ENCODE peak calls at places on chromosomes 12 and 14, in seven cellular contexts. W is pons, J is uterus, R is GM12865, O is right cardiac atrium, L is activated T-cell treated with anti-CD3 and anti-CD28 coated beads for 1 hour, S is COR-L47. K is an unnamed sample.

GRCh38 chr12:26031814-26032213 is 73.3 kb downstream of the RASSF8 start:
- DNase-seq in W (peak; percentile 40), J (no peak), R (no peak), O (no peak), L (no peak), S (no peak), K (no peak)

GRCh38 chr12:28550757-28551381 is 360.6 kb downstream of the CCDC91 start:
- DNase-seq in W (peak; percentile 8), J (no peak), R (no peak), O (no peak), L (no peak), S (no peak), K (no peak)

GRCh38 chr14:100899841-100900771 is 3.4 kb downstream of the RTL1 start:
- DNase-seq in W (no peak), J (no peak), R (no peak), O (no peak), L (no peak), S (no peak), K (peak; percentile 58)

GRCh38 chr12:30847259-30847658 is 79.3 kb upstream of the TSPAN11 start:
- DNase-seq in W (peak; percentile 49), J (no peak), R (peak; percentile 83), O (no peak), L (no peak), S (peak; percentile 43), K (no peak)

GRCh38 chr12:70290126-70290525 is 46.9 kb downstream of the CNOT2 start:
- DNase-seq in W (no peak), J (no peak), R (no peak), O (no peak), L (no peak), S (no peak), K (no peak)

GRCh38 chr12:28035483-28035882 is 63.0 kb upstream of the PTHLH start:
- DNase-seq in W (no peak), J (no peak), R (no peak), O (no peak), L (no peak), S (no peak), K (no peak)

GRCh38 chr14:26281280-26281998 is 316.4 kb downstream of the NOVA1 start:
- DNase-seq in W (peak; percentile 34), J (no peak), R (no peak), O (no peak), L (no peak), S (no peak), K (no peak)

GRCh38 chr12:83758889-83759631 is 1072.4 kb downstream of the TMTC2 start:
- DNase-seq in W (no peak), J (no peak), R (no peak), O (no peak), L (no peak), S (no peak), K (no peak)

GRCh38 chr12:85468356-85469157 is 188.5 kb downstream of the ALX1 start:
- DNase-seq in W (peak; percentile 44), J (no peak), R (peak; percentile 69), O (no peak), L (no peak), S (peak; percentile 61), K (no peak)

GRCh38 chr12:113142173-113142885 is 6.8 kb upstream of the RASAL1 start:
- DNase-seq in W (peak; percentile 96), J (no peak), R (no peak), O (peak; percentile 69), L (no peak), S (no peak), K (no peak)